ENCODE peak calls at places on chromosomes 4 and X, in four cellular contexts. A is IMR-90, U is ovary, L is NB4. D is an unnamed sample.

GRCh38 chrX:85379174-85379907 is at the start of gene POF1B:
- DNase-seq in U (no peak), A (no peak), L (no peak), D (peak; percentile 56)

GRCh38 chrX:49951524-49952193 is 29.3 kb downstream of the CLCN5 start:
- DNase-seq in U (no peak), L (no peak), A (no peak), D (no peak)

GRCh38 chr4:112852586-112852985 is 196.9 kb upstream of the ANK2 start:
- DNase-seq in L (no peak), A (no peak), U (no peak), D (no peak)

GRCh38 chr4:37393889-37394288 is 149.3 kb downstream of the NWD2 start:
- DNase-seq in A (no peak), L (no peak), U (no peak), D (no peak)

GRCh38 chr4:165152527-165152926 is 39.9 kb upstream of the TMEM192 start:
- DNase-seq in U (no peak), A (no peak), L (no peak), D (no peak)

GRCh38 chr4:151439320-151439719 is 30.3 kb downstream of the FHIP1A start:
- DNase-seq in U (no peak), A (no peak), L (no peak), D (no peak)

GRCh38 chr4:119510750-119511149 is 117.9 kb downstream of the PDE5A start:
- DNase-seq in L (no peak), A (peak; percentile 48), U (no peak), D (no peak)

GRCh38 chr4:185589067-185589844 is 53.9 kb upstream of the PDLIM3 start:
- DNase-seq in L (no peak), A (peak; percentile 47), U (no peak), D (no peak)

GRCh38 chr4:186660403-186660802 is 63.3 kb downstream of the FAT1 start:
- DNase-seq in U (no peak), A (no peak), L (no peak), D (no peak)

GRCh38 chrX:109440475-109440874 is 41.4 kb downstream of the GUCY2F start:
- DNase-seq in A (no peak), L (peak; percentile 7), U (no peak), D (no peak)

GRCh38 chrX:48541140-48541814 is 1.8 kb downstream of the TBC1D25 start:
- DNase-seq in A (no peak), U (no peak), L (no peak), D (no peak)

GRCh38 chrX:48538641-48539344 is 721 bp upstream of the TBC1D25 start:
- DNase-seq in U (peak; percentile 21), A (no peak), L (no peak), D (no peak)

GRCh38 chrX:48539345-48540014 is at the start of gene TBC1D25:
- DNase-seq in U (peak; percentile 98), A (peak; percentile 95), L (peak; percentile 97), D (peak; percentile 92)

GRCh38 chrX:48540480-48540879 is 966 bp downstream of the TBC1D25 start:
- DNase-seq in A (no peak), U (no peak), L (no peak), D (no peak)

GRCh38 chrX:48540015-48540350 is 469 bp downstream of the TBC1D25 start:
- DNase-seq in U (peak; percentile 59), L (no peak), A (peak; percentile 14), D (peak; percentile 16)
- H3K4me3 ChIP-seq in U (peak overlapping the region; percentile 36), L (peak overlapping the region; percentile 61), A (peak overlapping the region; percentile 89), D (peak overlapping the region; percentile 51)

GRCh38 chr4:25233737-25234389 is at the start of gene PI4K2B:
- DNase-seq in U (peak; percentile 85), A (peak; percentile 57), L (peak; percentile 95), D (peak; percentile 90)
- TF ChIP-seq POLR2A in U (peak; percentile 75), A (peak; percentile 38), L (peak; percentile 96), D (peak; percentile 91)

GRCh38 chr4:107278791-107279481 is 242.8 kb upstream of the DKK2 start:
- DNase-seq in A (peak; percentile 58), L (no peak), U (no peak), D (no peak)

GRCh38 chr4:107279729-107280128 is 243.6 kb upstream of the DKK2 start:
- DNase-seq in A (peak; percentile 39), L (no peak), U (no peak), D (no peak)

DNA sequence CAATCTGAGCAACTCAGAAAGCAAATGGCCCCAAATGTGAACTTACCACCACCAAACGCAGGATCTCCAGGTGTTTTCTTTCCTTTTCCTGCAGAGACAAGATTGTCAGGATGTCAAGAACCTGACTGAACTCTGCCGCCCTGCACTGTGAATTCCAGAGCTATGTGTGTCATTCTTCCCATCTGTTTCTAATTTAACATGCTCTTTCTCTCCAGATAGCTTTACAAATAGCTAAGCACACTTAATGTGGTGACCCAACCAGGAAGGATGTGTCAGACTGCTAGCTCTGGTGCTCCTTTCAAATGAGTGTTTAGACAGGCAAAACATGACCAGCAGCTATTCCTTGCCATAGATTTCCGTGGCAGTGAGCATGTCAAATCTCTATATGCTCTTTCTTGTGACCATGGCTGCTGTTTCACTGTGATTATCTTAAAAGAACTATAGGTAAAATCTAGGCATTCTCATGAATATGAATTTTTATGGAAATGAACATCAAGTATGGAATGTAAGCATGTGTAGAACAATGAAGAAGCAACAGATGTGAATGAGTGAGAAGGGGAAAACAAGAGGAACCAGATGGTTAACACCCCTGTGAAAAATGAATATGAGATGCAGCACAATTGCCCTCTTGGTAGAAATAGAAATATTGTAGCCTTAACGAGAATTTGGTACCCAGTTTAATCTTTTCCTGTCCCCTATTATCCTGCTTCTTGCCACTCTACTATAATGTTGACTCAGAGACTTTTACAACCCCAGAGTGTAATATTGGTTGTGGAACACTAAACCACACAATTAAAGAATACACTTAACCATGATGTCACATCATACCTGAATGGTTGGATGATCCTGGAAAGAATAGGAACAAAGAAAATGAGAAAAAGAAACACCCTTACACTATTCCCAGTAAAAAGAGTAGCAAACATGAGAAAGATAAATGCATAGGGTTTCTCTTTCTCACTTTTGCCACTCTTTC is 247.8 kb upstream of the DKK2 start:
- DNase-seq in A (peak; percentile 95), U (no peak), L (no peak), D (no peak)
- H3K4me3 ChIP-seq in A (no peak overlapping the region), U (no peak overlapping the region), L (no peak overlapping the region), D (no peak overlapping the region)

GRCh38 chr4:73103799-73104503 is 34.4 kb upstream of the COX18 start:
- DNase-seq in A (peak; percentile 32), L (peak; percentile 34), U (no peak), D (no peak)
- TF ChIP-seq POLR2A in A (no peak), L (no peak), U (no peak), D (no peak)

GRCh38 chr4:8441499-8442091 is 1.0 kb downstream of the TRMT44 start:
- DNase-seq in L (no peak), U (no peak), A (no peak), D (no peak)

GRCh38 chr4:8439914-8440490 is 521 bp downstream of the ACOX3 start:
- DNase-seq in A (no peak), U (peak; percentile 35), L (peak; percentile 86), D (no peak)

GRCh38 chr4:8439168-8439567 is 1.4 kb downstream of the ACOX3 start:
- DNase-seq in U (peak; percentile 58), A (peak; percentile 61), L (no peak), D (peak; percentile 78)

GRCh38 chr4:8440491-8441311 is at the start of the genes ACOX3 and TRMT44:
- DNase-seq in L (peak; percentile 95), U (peak; percentile 93), A (peak; percentile 88), D (peak; percentile 91)

GRCh38 chr4:8438743-8439142 is 1.8 kb downstream of the ACOX3 start:
- DNase-seq in U (peak; percentile 53), A (no peak), L (no peak), D (peak; percentile 40)
- H3K4me3 ChIP-seq in U (no peak overlapping the region), A (no peak overlapping the region), L (no peak overlapping the region), D (peak overlapping the region; percentile 0)

GRCh38 chrX:113269203-113269602 is 428.6 kb upstream of the AMOT start:
- DNase-seq in L (no peak), U (no peak), A (no peak), D (no peak)
- TF ChIP-seq POLR2A in L (no peak), U (no peak), A (no peak), D (no peak)

GRCh38 chr4:5926601-5927000 is 33.7 kb upstream of the CRMP1 start:
- DNase-seq in A (no peak), U (no peak), L (no peak), D (no peak)

GRCh38 chr4:5928241-5928640 is 35.4 kb upstream of the CRMP1 start:
- DNase-seq in U (no peak), A (no peak), L (no peak), D (no peak)

GRCh38 chr4:5925419-5926187 is 32.7 kb upstream of the CRMP1 start:
- DNase-seq in U (no peak), A (no peak), L (no peak), D (no peak)

GRCh38 chr4:5927747-5928146 is 34.9 kb upstream of the CRMP1 start:
- DNase-seq in U (no peak), L (no peak), A (no peak), D (no peak)

GRCh38 chr4:5927116-5927515 is 34.2 kb upstream of the CRMP1 start:
- DNase-seq in L (no peak), A (no peak), U (no peak), D (no peak)
- H3K4me3 ChIP-seq in L (no peak overlapping the region), A (no peak overlapping the region), U (no peak overlapping the region), D (no peak overlapping the region)

GRCh38 chr4:81472249-81473085 is 760 bp upstream of the RASGEF1B start:
- DNase-seq in L (peak; percentile 78), A (no peak), U (peak; percentile 45), D (no peak)
- TF ChIP-seq POLR2A in L (no peak), A (no peak), U (no peak), D (no peak)

D was measured in prostate gland.